ENCODE peak calls at places on chromosomes 5 and 9, in seven cellular contexts. K, T, E, F, R, I and P are unnamed samples.

GRCh38 chr5:123035950-123036390 is 555 bp downstream of the PPIC start:
- DNase-seq in F (no peak), I (peak), T (peak), K (peak), E (peak), R (no peak), P (no peak)

GRCh38 chr9:121472361-121472910 is 27.2 kb downstream of the GGTA1 start:
- DNase-seq in E (no peak), K (no peak), T (no peak), F (no peak), I (peak), R (no peak), P (no peak)

GRCh38 chr5:150599917-150600511 is 40.4 kb upstream of the SYNPO start:
- DNase-seq in F (no peak), R (peak), K (peak), E (peak), T (peak), I (peak), P (no peak)

GRCh38 chr5:101675510-101675909 is 620.6 kb downstream of the SLCO4C1 start:
- DNase-seq in I (no peak), T (no peak), R (no peak), E (no peak), K (no peak), F (no peak), P (no peak)

GRCh38 chr5:121424976-121425375 is 426.7 kb upstream of the FTMT start:
- DNase-seq in I (no peak), K (no peak), T (no peak), R (no peak), F (no peak), E (no peak), P (no peak)

GRCh38 chr5:157252741-157253465 is 13.0 kb upstream of the CYFIP2 start:
- DNase-seq in R (no peak), T (no peak), F (no peak), E (peak), K (peak), I (no peak), P (peak)

GRCh38 chr9:114655689-114656088 is 1.9 kb downstream of the TEX53 start:
- DNase-seq in E (peak), F (peak), T (no peak), K (peak), I (no peak), R (no peak), P (peak)

GRCh38 chr9:126373241-126373640 is 46.6 kb downstream of the MVB12B start:
- DNase-seq in F (peak), K (peak), R (no peak), E (no peak), I (no peak), T (peak), P (no peak)

GRCh38 chr9:84617415-84617814 is 52.1 kb upstream of the NTRK2 start:
- DNase-seq in F (no peak), E (no peak), K (no peak), T (no peak), I (no peak), R (no peak), P (no peak)

GRCh38 chr9:99253772-99254431 is 31.8 kb downstream of the SEC61B start:
- DNase-seq in F (no peak), T (peak), E (no peak), I (no peak), R (no peak), K (no peak), P (peak)

GRCh38 chr5:67215592-67216471 is 19.2 kb upstream of the CD180 start:
- DNase-seq in T (no peak), E (peak), R (peak), K (no peak), I (peak), F (no peak), P (no peak)

GRCh38 chr5:63401434-63402046 is 560.7 kb downstream of the HTR1A start:
- DNase-seq in K (peak), F (no peak), E (peak), T (peak), I (no peak), R (peak), P (no peak)

GRCh38 chr9:14170973-14171596 is 142.9 kb downstream of the NFIB start:
- DNase-seq in F (no peak), T (peak), R (no peak), E (peak), K (no peak), I (no peak), P (no peak)

GRCh38 chr9:134678671-134679443 is 37.3 kb downstream of the COL5A1 start:
- DNase-seq in T (no peak), K (no peak), I (peak), R (no peak), F (no peak), E (no peak), P (no peak)

GRCh38 chr5:176846335-176847140 is 36.2 kb downstream of the UNC5A start:
- DNase-seq in R (no peak), E (no peak), T (peak), F (no peak), I (no peak), K (no peak), P (no peak)

GRCh38 chr9:12771891-12772290 is 2.9 kb upstream of the LURAP1L start:
- DNase-seq in R (no peak), F (no peak), K (peak), E (no peak), T (peak), I (no peak), P (no peak)

GRCh38 chr9:133130721-133131244 is 9.7 kb upstream of the RALGDS start:
- DNase-seq in I (no peak), F (no peak), E (no peak), T (no peak), K (no peak), R (no peak), P (no peak)

GRCh38 chr5:147391781-147392180 is 118.1 kb downstream of the DPYSL3 start:
- DNase-seq in T (peak), K (peak), I (peak), E (peak), F (peak), R (no peak), P (peak)

GRCh38 chr9:133119039-133119438 is 2.0 kb downstream of the RALGDS start:
- DNase-seq in K (no peak), R (no peak), F (no peak), E (no peak), I (no peak), T (no peak), P (no peak)

GRCh38 chr9:79667716-79668458 is 96.1 kb downstream of the TLE4 start:
- DNase-seq in F (no peak), T (no peak), E (no peak), R (no peak), I (no peak), K (no peak), P (no peak)

GRCh38 chr5:92332039-92332438 is 948.9 kb upstream of the ARRDC3 start:
- DNase-seq in R (no peak), K (peak), I (no peak), E (peak), T (peak), F (no peak), P (peak)

GRCh38 chr9:30301271-30301963 is 2083.0 kb upstream of the ACO1 start:
- DNase-seq in K (no peak), E (no peak), I (no peak), F (no peak), R (no peak), T (no peak), P (no peak)

GRCh38 chr5:102807878-102808502 is 52.9 kb downstream of the PAM start:
- DNase-seq in E (no peak), T (no peak), I (no peak), R (no peak), F (peak), K (peak), P (no peak)

GRCh38 chr5:55711531-55712022 is 547 bp downstream of the SLC38A9 start:
- DNase-seq in F (no peak), T (no peak), E (no peak), I (no peak), R (no peak), K (no peak), P (no peak)

GRCh38 chr5:66633754-66634153 is 37.6 kb downstream of the MAST4 start:
- DNase-seq in T (no peak), F (no peak), K (no peak), I (no peak), E (no peak), R (no peak), P (no peak)

GRCh38 chr9:127207734-127208410 is 56.7 kb upstream of the GARNL3 start:
- DNase-seq in R (no peak), T (no peak), F (no peak), E (no peak), I (no peak), K (no peak), P (no peak)

GRCh38 chr5:41893074-41893851 is 10.9 kb upstream of the RIMOC1 start:
- DNase-seq in T (no peak), E (no peak), R (no peak), I (no peak), K (no peak), F (no peak), P (no peak)
- H3K4me3 ChIP-seq in T (no peak), E (no peak), R (no peak), I (no peak), K (no peak), F (no peak), P (no peak)

DNA sequence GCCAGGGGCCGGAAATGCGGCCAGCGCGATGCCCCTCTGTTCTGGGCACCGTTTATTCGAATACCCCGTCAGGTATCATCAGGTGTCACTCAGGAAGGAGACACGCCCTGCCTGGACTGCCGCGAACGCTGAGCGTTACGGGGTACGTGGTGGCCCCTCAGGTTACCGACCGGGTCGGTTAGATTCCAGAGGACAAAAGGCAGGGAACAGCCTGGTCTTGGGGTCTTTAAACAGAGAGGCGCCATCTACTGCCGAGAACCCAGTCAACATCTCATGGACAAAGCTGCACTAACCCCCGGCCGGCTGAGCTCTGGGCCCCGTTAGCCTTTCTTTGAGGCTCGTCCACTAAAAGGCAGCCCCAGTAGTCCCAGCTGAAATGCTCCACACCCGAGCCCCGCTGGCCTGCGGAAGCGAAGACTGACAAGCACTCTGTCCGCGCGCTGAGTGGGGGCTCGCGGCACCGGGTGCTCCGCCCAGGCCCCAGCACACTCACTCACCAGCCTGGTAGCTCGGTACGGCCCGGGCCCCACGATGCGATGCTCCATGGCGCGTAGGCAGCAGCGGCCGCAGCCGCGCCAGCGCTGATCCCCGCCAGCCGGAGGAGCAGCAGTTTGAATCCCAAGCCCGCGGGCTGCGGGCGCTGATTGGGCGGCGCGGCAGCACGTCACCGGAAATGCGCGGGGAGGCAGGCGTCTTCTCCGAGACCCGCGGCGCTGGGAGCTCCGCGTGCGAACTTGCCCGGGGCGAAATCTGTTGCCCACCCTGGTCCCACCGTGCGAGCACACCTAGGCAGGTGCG is at the start of gene DEPDC1B:
- DNase-seq in R (peak), K (peak), F (peak), I (peak), E (peak), T (peak), P (peak)
- TF ChIP-seq CTCF in R (no peak), K (peak), F (peak), I (no peak), E (peak), T (peak), P (peak)

GRCh38 chr9:20985851-20986600 is 45.4 kb downstream of the HACD4 start:
- DNase-seq in I (no peak), F (no peak), T (no peak), K (peak), R (no peak), E (no peak), P (no peak)

GRCh38 chr9:20981486-20981885 is 50.0 kb downstream of the HACD4 start:
- DNase-seq in K (peak), T (no peak), I (no peak), R (no peak), E (peak), F (peak), P (peak)

GRCh38 chr9:20984471-20984870 is 47.0 kb downstream of the HACD4 start:
- DNase-seq in F (peak), T (no peak), E (peak), R (no peak), I (no peak), K (peak), P (peak)

DNA sequence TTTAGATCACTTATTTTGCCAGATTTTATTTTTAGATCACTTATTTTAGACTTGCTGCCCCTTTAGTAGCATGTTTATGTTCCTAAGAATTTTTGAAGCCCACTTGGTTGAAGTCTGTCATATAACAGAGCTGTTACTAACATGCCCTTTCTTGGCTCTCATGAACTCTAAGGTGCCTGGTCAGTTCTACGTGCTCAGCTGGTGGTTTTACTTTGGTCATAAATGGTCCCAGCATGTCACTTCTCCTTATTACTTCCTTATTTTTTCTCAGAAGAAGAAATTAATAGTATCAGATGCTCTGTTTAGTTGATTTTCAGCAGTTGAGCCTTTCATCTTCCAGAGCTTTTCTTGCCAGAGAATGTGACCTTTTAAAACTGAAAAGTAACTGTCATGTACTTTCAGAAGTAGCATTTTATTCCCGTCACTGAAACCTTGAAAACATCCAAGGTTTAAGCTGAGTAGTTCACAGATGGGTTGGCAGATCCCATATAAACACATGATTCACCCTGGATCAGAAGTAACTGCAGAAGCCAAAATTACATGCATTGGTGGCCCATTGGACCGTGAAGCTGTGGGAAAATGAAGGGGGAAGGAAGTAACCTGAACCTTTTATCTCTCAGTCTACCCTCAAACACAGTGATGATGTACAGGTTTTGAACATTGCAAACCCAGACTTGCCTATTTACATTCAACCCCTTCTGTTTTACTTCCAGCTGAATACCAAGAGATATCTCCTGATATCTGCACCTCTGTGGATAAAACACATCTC is 50.5 kb downstream of the HACD4 start:
- DNase-seq in E (peak), F (peak), R (no peak), K (peak), I (no peak), T (no peak), P (peak)
- H3K4me3 ChIP-seq in E (no peak), F (no peak), R (no peak), K (no peak), I (peak), T (no peak), P (no peak)

DNA sequence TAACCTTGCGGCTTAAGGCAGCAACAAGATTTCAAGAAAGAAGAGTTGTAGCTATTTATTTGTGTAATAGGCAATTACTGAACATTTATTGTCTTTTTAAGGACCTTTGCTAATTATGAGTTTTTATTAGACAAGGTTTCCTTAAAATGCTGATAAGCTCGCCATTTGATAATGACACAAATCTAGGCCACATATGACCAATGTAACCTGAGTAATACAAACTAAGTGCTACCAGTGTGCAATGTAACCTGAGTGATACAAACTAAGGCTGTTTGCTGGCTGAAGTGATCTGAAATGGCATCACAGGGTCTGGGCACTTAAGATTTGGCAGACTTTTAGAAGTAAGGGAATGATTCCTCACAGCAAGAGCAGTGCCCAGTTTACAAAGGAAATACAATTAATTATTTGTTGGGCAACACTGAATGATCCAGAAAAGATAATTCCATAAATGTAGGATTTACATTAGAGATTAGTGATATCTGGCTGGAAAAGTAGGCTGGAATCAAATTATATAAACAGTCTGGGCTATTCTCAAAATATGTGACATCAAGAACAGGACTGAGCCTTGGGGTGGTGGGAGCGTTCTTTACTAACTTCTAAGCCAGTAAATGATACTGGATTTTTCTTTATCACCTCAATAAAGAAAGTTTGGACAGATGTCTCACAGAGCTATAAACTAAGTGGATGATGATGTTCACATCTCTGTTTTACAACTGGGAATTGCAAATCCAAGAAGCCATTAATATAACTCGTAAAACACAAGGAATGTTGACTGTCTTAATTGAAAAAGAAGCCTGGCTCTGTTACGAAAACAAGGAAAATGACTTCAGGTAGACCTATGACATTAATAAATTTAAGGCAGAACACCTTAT is 54.8 kb downstream of the MRPS27 start:
- DNase-seq in I (no peak), F (no peak), K (no peak), R (no peak), E (no peak), T (no peak), P (no peak)
- TF ChIP-seq CTCF in I (no peak), F (no peak), K (no peak), R (no peak), E (no peak), T (no peak), P (no peak)

GRCh38 chr5:108481355-108481931 is 99.5 kb upstream of the FBXL17 start:
- DNase-seq in F (no peak), K (peak), T (peak), E (peak), R (no peak), I (no peak), P (peak)
- H3K4me3 ChIP-seq in F (no peak), K (no peak), T (no peak), E (no peak), R (no peak), I (no peak), P (no peak)

GRCh38 chr5:142501890-142502289 is 177.1 kb upstream of the SPRY4 start:
- DNase-seq in E (no peak), K (no peak), T (no peak), F (no peak), R (no peak), I (no peak), P (no peak)
- TF ChIP-seq CTCF in E (no peak), K (no peak), T (no peak), F (no peak), R (no peak), I (no peak), P (no peak)

DNA sequence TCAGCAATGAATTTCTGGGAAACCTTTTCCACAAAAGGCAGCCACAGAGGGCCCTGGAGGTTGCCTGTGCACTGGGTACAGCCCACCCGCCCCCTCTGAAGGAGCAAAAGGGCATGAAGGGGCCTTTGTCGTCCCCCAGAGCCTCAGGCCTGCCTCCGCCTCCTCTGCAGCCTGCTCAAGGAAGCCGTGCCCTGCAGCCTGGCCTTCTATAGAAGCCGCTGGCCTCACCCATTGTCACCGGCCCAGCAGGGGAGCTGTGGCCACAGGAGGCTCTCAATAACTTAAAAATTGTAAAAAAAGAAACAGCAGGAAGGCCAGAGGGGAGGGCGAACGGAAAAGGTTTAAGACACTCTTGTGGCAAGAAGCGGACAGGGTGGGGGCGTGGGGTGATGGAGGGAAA is 213.3 kb downstream of the IRX2 start:
- DNase-seq in E (no peak), R (no peak), F (no peak), K (no peak), T (no peak), I (no peak), P (no peak)
- H3K4me3 ChIP-seq in E (no peak), R (no peak), F (no peak), K (no peak), T (no peak), I (no peak), P (no peak)

GRCh38 chr9:35755071-35755470 is 995 bp upstream of the MSMP start:
- DNase-seq in I (no peak), F (no peak), E (no peak), T (no peak), R (no peak), K (no peak), P (no peak)
- TF ChIP-seq CTCF in I (no peak), F (no peak), E (no peak), T (no peak), R (no peak), K (no peak), P (no peak)

DNA sequence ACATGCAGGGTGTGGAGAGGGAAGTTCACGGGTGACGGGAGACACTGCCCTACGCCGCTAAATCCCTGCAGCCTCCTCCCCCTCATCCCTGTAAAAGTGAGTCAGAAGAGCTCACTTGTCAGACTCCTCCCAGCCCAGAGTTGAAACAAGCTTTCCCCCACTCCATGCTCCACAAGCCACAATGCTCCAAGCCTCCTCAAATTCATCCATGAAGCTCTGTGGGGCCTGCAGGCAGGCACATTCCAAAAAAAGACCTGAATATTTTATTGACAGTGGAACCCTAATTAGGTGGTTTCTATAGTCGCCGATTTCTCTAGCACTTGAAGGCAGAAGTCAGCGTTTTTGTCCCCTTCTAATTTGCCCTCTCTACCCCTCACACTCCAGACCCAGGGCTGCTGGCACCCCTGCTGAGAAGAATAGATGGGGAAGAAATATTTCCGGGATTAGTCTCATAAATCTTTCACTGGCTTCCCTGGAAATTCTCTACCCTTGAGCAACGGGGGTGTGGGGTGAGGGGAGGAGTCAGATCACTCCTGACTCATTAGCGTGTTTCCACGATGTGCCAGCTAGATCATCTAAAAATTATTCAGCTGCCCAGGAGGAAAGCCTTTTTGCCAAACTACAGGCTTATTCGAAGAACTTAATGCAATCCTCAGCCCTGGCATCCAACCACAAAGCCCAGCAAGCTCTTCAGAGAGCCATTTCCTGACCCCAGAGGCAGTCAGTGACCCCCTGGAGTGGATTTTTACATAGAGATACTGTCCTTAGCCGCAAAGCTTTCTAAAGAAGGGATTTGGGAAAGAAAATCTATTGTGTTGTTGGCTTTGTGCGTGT is 97.1 kb downstream of the ENC1 start:
- DNase-seq in I (no peak), F (peak), T (peak), R (no peak), K (peak), E (peak), P (peak)
- H3K4me3 ChIP-seq in I (no peak), F (peak), T (no peak), R (no peak), K (peak), E (no peak), P (peak)